ENCODE peak calls at places on chromosomes 6 and 20, in ten cellular contexts. K is right cardiac atrium, S is AG04450, I is nephron progenitor cell, D is GM12892, C is amniotic epithelial cell, Q is thoracic aorta, F is GDM1, M is neuronal stem cell, G is GM03348. U is an unnamed sample.

GRCh38 chr6:158330016-158330415 is 17.8 kb downstream of the TULP4 start:
- DNase-seq in M (no peak), D (no peak), I (no peak), K (no peak), Q (no peak), F (no peak), S (no peak), C (no peak), G (no peak), U (no peak)

GRCh38 chr6:159068904-159069578 is 24.2 kb upstream of the TAGAP start:
- DNase-seq in K (no peak), F (no peak), D (no peak), M (no peak), C (no peak), G (no peak), Q (no peak), S (no peak), I (no peak), U (no peak)

GRCh38 chr20:38953630-38954340 is 8.4 kb upstream of the DHX35 start:
- DNase-seq in K (no peak), Q (no peak), I (no peak), G (no peak), C (no peak), S (no peak), D (no peak), M (no peak), F (no peak), U (no peak)

GRCh38 chr20:16272961-16273360 is 300.3 kb downstream of the KIF16B start:
- DNase-seq in C (no peak), G (no peak), S (no peak), M (no peak), D (no peak), F (no peak), I (no peak), K (no peak), Q (no peak), U (no peak)

GRCh38 chr6:23228439-23229024 is 659.2 kb downstream of the HDGFL1 start:
- DNase-seq in D (no peak), I (no peak), G (no peak), F (no peak), Q (no peak), S (no peak), C (peak; percentile 23), K (no peak), M (no peak), U (no peak)

GRCh38 chr6:166955121-166955864 is 1.1 kb downstream of the RNASET2 start:
- DNase-seq in M (peak; percentile 12), K (no peak), F (peak; percentile 61), S (no peak), G (peak; percentile 22), C (no peak), Q (no peak), D (no peak), I (peak; percentile 22), U (no peak)

GRCh38 chr6:97726378-97726777 is 443.4 kb upstream of the MMS22L start:
- DNase-seq in I (no peak), M (no peak), Q (no peak), S (no peak), F (no peak), D (no peak), K (no peak), G (peak; percentile 14), C (no peak), U (no peak)

GRCh38 chr6:107080036-107080435 is 35.3 kb downstream of the BEND3 start:
- DNase-seq in M (no peak), C (peak; percentile 14), Q (no peak), F (no peak), S (no peak), D (no peak), G (no peak), I (no peak), K (no peak), U (no peak)

GRCh38 chr6:14734416-14735340 is 511.2 kb upstream of the JARID2 start:
- DNase-seq in F (peak; percentile 62), Q (no peak), G (peak; percentile 36), C (peak; percentile 87), I (no peak), K (no peak), S (no peak), D (no peak), M (no peak), U (no peak)

GRCh38 chr6:80214436-80215022 is 108.1 kb downstream of the BCKDHB start:
- DNase-seq in F (no peak), K (peak; percentile 32), C (peak; percentile 62), S (peak; percentile 13), Q (no peak), I (peak; percentile 25), M (peak; percentile 40), D (no peak), G (peak; percentile 69), U (no peak)

GRCh38 chr20:15895126-15895525 is 678.1 kb downstream of the KIF16B start:
- DNase-seq in S (no peak), I (no peak), F (no peak), C (peak; percentile 32), M (no peak), D (no peak), K (no peak), Q (no peak), G (no peak), U (no peak)

GRCh38 chr6:113855500-113856010 is 1.6 kb upstream of the MARCKS start:
- DNase-seq in I (peak; percentile 45), S (no peak), F (peak; percentile 23), D (no peak), K (peak; percentile 74), C (peak; percentile 39), M (no peak), Q (no peak), G (no peak), U (no peak)

GRCh38 chr6:3526962-3527796 is 70.3 kb upstream of the SLC22A23 start:
- DNase-seq in M (no peak), F (no peak), Q (no peak), C (peak; percentile 43), I (no peak), G (peak; percentile 22), S (no peak), K (no peak), D (no peak), U (no peak)

GRCh38 chr6:9456241-9456658 is 958.6 kb downstream of the TFAP2A start:
- DNase-seq in Q (no peak), S (no peak), G (no peak), F (no peak), I (peak; percentile 3), D (no peak), K (no peak), M (peak; percentile 90), C (no peak), U (no peak)

GRCh38 chr20:6566821-6567220 is 200.7 kb upstream of the BMP2 start:
- DNase-seq in Q (no peak), K (no peak), S (peak; percentile 78), G (no peak), F (no peak), C (peak; percentile 97), I (no peak), M (no peak), D (no peak), U (no peak)

GRCh38 chr20:34705008-34705382 is 851 bp downstream of the TP53INP2 start:
- DNase-seq in G (peak; percentile 34), K (no peak), F (no peak), C (no peak), D (no peak), I (no peak), S (no peak), M (no peak), Q (no peak), U (no peak)

GRCh38 chr6:125252891-125253290 is 48.9 kb downstream of the HDDC2 start:
- DNase-seq in S (no peak), Q (no peak), D (no peak), I (no peak), C (peak; percentile 93), F (no peak), K (no peak), G (peak; percentile 31), M (no peak), U (no peak)

U was measured in vagina.